ENCODE peak calls at places on chromosomes 4 and X, in six cellular contexts. C, D, O, F, M and E are unnamed samples.

GRCh38 chrX:96407043-96407442 is 277.6 kb upstream of the DIAPH2 start:
- DNase-seq in F (no peak), O (peak), D (peak), C (no peak), M (peak), E (no peak)

GRCh38 chr4:95537181-95537580 is 11.6 kb downstream of the UNC5C start:
- DNase-seq in C (peak), D (no peak), F (no peak), M (no peak), O (peak), E (no peak)

GRCh38 chrX:48530736-48531135 is 8.8 kb upstream of the TBC1D25 start:
- DNase-seq in D (no peak), C (no peak), M (no peak), F (no peak), O (no peak), E (no peak)

GRCh38 chrX:95662200-95662599 is 1022.4 kb upstream of the DIAPH2 start:
- DNase-seq in C (no peak), F (no peak), O (no peak), D (no peak), M (no peak), E (peak)

GRCh38 chrX:49673394-49673793 is 22.4 kb downstream of the PAGE1 start:
- DNase-seq in C (no peak), F (no peak), D (no peak), O (no peak), M (no peak), E (no peak)

GRCh38 chr4:180513076-180513475 is 1730.1 kb upstream of the TENM3 start:
- DNase-seq in M (no peak), F (no peak), O (no peak), C (no peak), D (no peak), E (no peak)

GRCh38 chrX:95057341-95057740 is 1383.3 kb downstream of the FAM133A start:
- DNase-seq in M (no peak), C (no peak), D (no peak), F (no peak), O (peak), E (no peak)

GRCh38 chr4:118821590-118822293 is 14.2 kb downstream of the SEC24D start:
- DNase-seq in M (no peak), C (no peak), F (no peak), D (no peak), O (no peak), E (no peak)

GRCh38 chr4:43776371-43776770 is 672.2 kb downstream of the KCTD8 start:
- DNase-seq in C (no peak), F (no peak), O (peak), M (no peak), D (no peak), E (no peak)

GRCh38 chr4:19239565-19239964 is 1012.1 kb upstream of the SLIT2 start:
- DNase-seq in C (no peak), M (no peak), F (no peak), O (no peak), D (no peak), E (no peak)

GRCh38 chr4:71404049-71404448 is 65.2 kb downstream of the SLC4A4 start:
- DNase-seq in D (no peak), O (no peak), F (no peak), M (no peak), C (no peak), E (no peak)

GRCh38 chrX:9456250-9457074 is 8.4 kb upstream of the TBL1X start:
- DNase-seq in D (no peak), C (no peak), O (no peak), M (no peak), F (no peak), E (no peak)

GRCh38 chr4:177308842-177309524 is 691 bp upstream of the NEIL3 start:
- DNase-seq in C (no peak), F (no peak), D (no peak), O (no peak), M (no peak), E (no peak)

GRCh38 chr4:178395798-178396197 is 953.6 kb upstream of the AGA start:
- DNase-seq in D (peak), O (no peak), C (no peak), F (no peak), M (no peak), E (no peak)

GRCh38 chr4:19063662-19064061 is 1042.1 kb upstream of the LCORL start:
- DNase-seq in C (no peak), D (peak), O (no peak), F (no peak), M (no peak), E (no peak)

GRCh38 chr4:155403886-155404285 is 27.1 kb upstream of the MAP9 start:
- DNase-seq in C (peak), D (peak), M (no peak), F (no peak), O (peak), E (no peak)

GRCh38 chr4:6087669-6088068 is 69.4 kb upstream of the C4orf50 start:
- DNase-seq in C (peak), F (peak), D (peak), O (peak), M (no peak), E (no peak)
- TF ChIP-seq CTCF in C (peak), F (peak), D (peak), O (peak), M (peak), E (peak)

GRCh38 chr4:37828843-37829242 is 2.4 kb downstream of the PGM2 start:
- DNase-seq in C (no peak), F (no peak), D (no peak), M (no peak), O (no peak), E (no peak)

GRCh38 chr4:37825943-37826281 is 574 bp upstream of the PGM2 start:
- DNase-seq in M (no peak), D (no peak), C (no peak), O (no peak), F (peak), E (no peak)

GRCh38 chr4:37827802-37828321 is 1.4 kb downstream of the PGM2 start:
- DNase-seq in O (no peak), F (no peak), M (no peak), D (no peak), C (no peak), E (no peak)

GRCh38 chr4:37827030-37827705 is 682 bp downstream of the PGM2 start:
- DNase-seq in O (peak), F (peak), C (peak), M (no peak), D (peak), E (peak)

DNA sequence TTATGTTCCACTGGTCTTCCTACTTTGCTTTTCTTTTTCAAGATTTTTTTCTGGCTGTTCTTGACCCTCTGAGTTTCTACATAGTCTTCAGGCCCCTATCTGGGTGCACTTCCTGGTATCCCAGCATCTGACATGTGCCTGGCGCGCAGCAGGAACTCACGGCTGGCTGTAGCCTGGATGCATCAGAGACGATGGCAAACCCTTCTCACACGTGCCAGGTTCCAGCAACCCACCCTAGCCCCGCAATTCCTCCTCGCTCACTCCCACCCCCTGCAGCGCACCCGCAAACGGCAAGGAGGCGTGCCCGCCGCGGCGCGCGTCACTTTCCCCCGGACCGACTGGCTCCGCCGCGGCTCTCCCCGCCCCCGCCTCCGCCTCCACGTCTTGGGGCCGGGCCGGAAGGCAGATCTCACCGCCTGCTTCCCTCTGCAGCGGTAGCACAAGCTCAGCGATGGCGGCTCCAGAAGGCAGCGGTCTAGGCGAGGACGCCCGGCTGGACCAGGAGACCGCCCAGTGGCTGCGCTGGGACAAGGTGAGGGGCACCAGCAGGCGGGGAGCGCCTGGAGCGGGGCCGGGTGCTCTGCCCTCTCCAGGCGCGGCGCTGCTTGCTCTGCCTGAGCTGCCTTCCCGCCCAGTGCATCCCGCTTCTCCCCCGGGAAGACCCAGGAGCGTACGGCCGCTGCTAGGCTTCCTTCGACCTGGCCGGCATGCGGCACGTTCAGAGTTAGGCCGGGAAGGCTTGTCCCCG is at the start of gene PGM2:
- DNase-seq in M (peak), O (peak), C (peak), F (peak), D (peak), E (peak)
- TF ChIP-seq CTCF in M (no peak), O (no peak), C (no peak), F (no peak), D (no peak), E (no peak)

GRCh38 chr4:175253184-175253902 is 335.2 kb downstream of the ADAM29 start:
- DNase-seq in F (no peak), C (no peak), D (peak), O (no peak), M (no peak), E (no peak)
- TF ChIP-seq CTCF in F (no peak), C (no peak), D (peak), O (peak), M (peak), E (peak)

GRCh38 chr4:158811704-158812103 is 42.9 kb downstream of the FNIP2 start:
- DNase-seq in O (peak), M (no peak), C (no peak), F (peak), D (no peak), E (no peak)
- TF ChIP-seq CTCF in O (no peak), M (peak), C (no peak), F (no peak), D (no peak), E (no peak)

GRCh38 chr4:48016141-48017107 is at the start of the genes CNGA1 and NIPAL1:
- DNase-seq in C (peak), F (peak), O (peak), D (peak), M (peak), E (peak)
- TF ChIP-seq CTCF in C (peak), F (peak), O (peak), D (peak), M (peak), E (peak)

DNA sequence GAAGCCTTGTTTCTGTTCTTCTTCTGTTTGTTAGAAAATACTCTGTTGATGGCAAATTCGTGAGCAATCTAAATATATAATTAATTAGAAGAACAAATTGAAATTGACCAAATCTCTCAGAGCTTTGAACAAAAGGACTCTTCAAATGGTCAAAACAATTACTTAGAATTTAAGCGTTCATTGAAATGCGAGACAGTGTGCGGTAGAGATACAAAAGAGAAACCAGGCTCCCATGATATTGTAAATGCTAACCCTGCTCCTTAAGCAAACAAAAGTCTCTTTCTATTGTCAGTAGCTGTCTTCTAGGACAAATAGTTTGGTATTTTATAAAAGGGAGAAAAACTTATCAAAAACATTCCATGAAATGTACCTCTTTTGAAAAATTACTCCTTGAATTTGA is 453.4 kb upstream of the MAGEB2 start:
- DNase-seq in C (no peak), D (no peak), O (no peak), F (no peak), M (no peak), E (no peak)
- TF ChIP-seq CTCF in C (no peak), D (no peak), O (no peak), F (no peak), M (no peak), E (no peak)

DNA sequence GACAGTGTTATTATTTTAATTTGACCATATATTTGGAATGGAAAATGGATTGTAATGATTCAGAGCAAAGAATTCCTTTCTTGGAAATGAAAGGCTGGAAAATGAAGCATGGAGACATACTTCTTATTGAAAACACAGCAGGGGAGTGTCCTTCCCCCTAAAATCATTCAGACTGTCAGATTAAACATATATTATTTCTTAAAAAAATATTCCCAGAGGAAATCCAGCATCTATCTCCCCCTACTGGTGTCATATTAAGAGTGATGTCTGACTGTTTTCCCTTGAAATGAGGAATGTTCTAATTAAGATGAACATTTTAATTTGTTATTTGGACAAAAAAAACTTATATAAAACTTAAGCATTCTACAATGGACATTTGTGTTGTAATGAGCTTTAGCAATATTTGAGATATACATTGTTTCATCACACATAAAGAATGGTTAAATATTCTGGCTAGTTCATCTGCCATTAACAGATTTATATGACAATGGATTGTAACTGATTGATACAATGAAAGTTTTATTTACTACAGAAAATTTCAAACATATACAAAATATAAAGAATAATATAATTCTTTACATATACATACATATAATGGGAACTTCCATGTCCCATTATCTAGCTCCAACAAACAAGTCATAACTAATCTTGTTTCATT is 264.6 kb downstream of the SPRY1 start:
- DNase-seq in F (no peak), C (peak), M (no peak), O (peak), D (no peak), E (no peak)
- TF ChIP-seq CTCF in F (peak), C (peak), M (peak), O (peak), D (peak), E (peak)

GRCh38 chrX:68754406-68754805 is 74.4 kb upstream of the EFNB1 start:
- DNase-seq in C (no peak), F (no peak), O (no peak), D (no peak), M (no peak), E (no peak)
- TF ChIP-seq CTCF in C (no peak), F (no peak), O (no peak), D (no peak), M (no peak), E (no peak)

DNA sequence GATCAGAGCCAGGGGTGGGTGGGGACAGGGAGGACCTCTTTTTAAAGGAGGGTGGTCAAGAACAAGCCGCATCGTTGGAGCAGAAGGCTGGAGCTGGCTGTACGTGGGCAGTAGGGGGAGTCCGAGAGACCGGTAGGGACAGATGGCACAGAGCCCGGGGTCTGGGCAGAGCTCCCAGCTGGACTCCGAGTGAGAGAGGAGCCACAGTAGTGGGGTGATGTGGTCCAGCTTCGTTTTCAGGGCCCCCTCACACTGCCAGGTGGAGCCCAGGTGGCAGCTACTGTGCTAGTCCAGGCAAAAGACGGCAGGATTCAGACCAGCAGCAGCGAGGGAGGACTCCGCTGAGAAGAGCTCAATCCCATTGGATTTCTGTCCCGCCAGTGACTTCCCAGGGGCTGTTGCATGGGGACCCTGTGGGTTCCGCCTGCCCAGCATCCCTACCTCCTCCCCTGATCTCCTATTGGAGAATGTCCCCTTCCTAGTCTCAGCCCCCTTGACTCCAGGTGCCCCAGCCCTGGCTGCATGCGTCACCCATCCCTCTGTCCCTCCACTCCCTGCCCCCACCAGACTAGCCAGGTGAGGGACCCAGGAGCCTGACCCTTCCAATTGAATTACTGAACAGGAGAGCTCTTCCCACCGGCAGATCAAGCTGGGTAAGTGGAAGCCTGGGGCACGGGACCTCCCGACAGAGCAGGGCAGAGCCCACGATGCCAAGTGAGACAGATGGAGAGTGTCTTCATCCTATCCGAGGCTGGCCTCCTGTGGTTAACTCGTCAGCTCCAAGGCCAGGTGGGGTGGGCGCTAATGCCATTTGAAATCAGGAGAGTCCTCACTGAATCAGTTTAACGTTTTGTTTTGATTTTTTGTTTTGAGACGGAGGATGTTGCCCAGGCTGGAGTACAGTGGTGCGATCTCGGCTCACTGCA is 2.9 kb downstream of the ARHGAP4 start:
- DNase-seq in D (no peak), F (peak), O (peak), C (no peak), M (peak), E (peak)
- TF ChIP-seq CTCF in D (no peak), F (peak), O (peak), C (peak), M (peak), E (peak)

GRCh38 chr4:146190393-146190910 is 14.9 kb downstream of the LSM6 start:
- DNase-seq in C (no peak), O (no peak), M (no peak), F (no peak), D (no peak), E (no peak)

GRCh38 chr4:146194212-146194611 is 18.7 kb downstream of the LSM6 start:
- DNase-seq in D (no peak), O (no peak), M (no peak), C (no peak), F (no peak), E (no peak)

GRCh38 chr4:146186556-146186955 is 11.0 kb downstream of the LSM6 start:
- DNase-seq in F (no peak), C (no peak), M (no peak), O (no peak), D (no peak), E (no peak)

GRCh38 chr4:146193628-146194027 is 18.1 kb downstream of the LSM6 start:
- DNase-seq in O (no peak), M (no peak), F (no peak), C (no peak), D (no peak), E (no peak)

GRCh38 chr4:146192060-146192459 is 16.5 kb downstream of the LSM6 start:
- DNase-seq in F (peak), D (peak), C (no peak), O (no peak), M (peak), E (no peak)
- TF ChIP-seq CTCF in F (peak), D (no peak), C (peak), O (no peak), M (peak), E (no peak)